ENCODE peak calls at places on chromosome 17, in five cellular contexts. N is fibroblast of gingiva, O is heart left ventricle, S is hepatocyte, B is iPS-NIHi11. M is an unnamed sample.

GRCh38 chr17:58755269-58755576 is 431 bp upstream of the PPM1E start:
- DNase-seq in N (no peak), O (no peak), B (no peak), S (no peak), M (no peak)

GRCh38 chr17:50661795-50662391 is 27.2 kb downstream of the ABCC3 start:
- DNase-seq in N (peak), B (peak), S (peak), O (no peak), M (peak)

GRCh38 chr17:8158267-8159031 is 4.3 kb downstream of the VAMP2 start:
- DNase-seq in B (peak), S (peak), O (peak), N (peak), M (peak)

GRCh38 chr17:80720624-80721577 is 176.3 kb downstream of the RPTOR start:
- DNase-seq in N (peak), B (no peak), S (no peak), O (no peak), M (no peak)

GRCh38 chr17:1635675-1636465 is 7.2 kb upstream of the SLC43A2 start:
- DNase-seq in N (no peak), S (no peak), B (no peak), O (no peak), M (no peak)

GRCh38 chr17:12089809-12090384 is 69.2 kb downstream of the MAP2K4 start:
- DNase-seq in N (peak), B (no peak), O (no peak), S (no peak), M (no peak)

GRCh38 chr17:8611135-8611534 is 19.4 kb downstream of the MYH10 start:
- DNase-seq in B (no peak), N (peak), O (no peak), S (no peak), M (no peak)

GRCh38 chr17:28725166-28725659 is 820 bp downstream of the TLCD1 start:
- DNase-seq in S (peak), O (no peak), B (no peak), N (peak), M (no peak)

GRCh38 chr17:50820651-50821050 is 14.7 kb upstream of the WFIKKN2 start:
- DNase-seq in S (no peak), B (no peak), O (no peak), N (no peak), M (no peak)

GRCh38 chr17:77364941-77365583 is 224.3 kb downstream of the SEC14L1 start:
- DNase-seq in B (no peak), O (no peak), S (no peak), N (no peak), M (no peak)

GRCh38 chr17:77372444-77373297 is 231.9 kb downstream of the SEC14L1 start:
- DNase-seq in S (peak), B (peak), N (peak), O (peak), M (peak)

GRCh38 chr17:4152471-4152870 is 9.5 kb downstream of the CYB5D2 start:
- DNase-seq in O (no peak), B (no peak), N (peak), S (no peak), M (no peak)

GRCh38 chr17:34827008-34827407 is 134.3 kb downstream of the CCT6B start:
- DNase-seq in O (no peak), B (no peak), S (peak), N (no peak), M (no peak)

GRCh38 chr17:29585080-29585751 is 4.2 kb downstream of the GIT1 start:
- DNase-seq in B (no peak), N (no peak), O (peak), S (no peak), M (no peak)

GRCh38 chr17:42288985-42289862 is 926 bp downstream of the STAT5A start:
- DNase-seq in O (peak), B (peak), S (no peak), N (no peak), M (no peak)

GRCh38 chr17:31494259-31495048 is 103.0 kb downstream of the RAB11FIP4 start:
- DNase-seq in S (no peak), N (no peak), O (no peak), B (no peak), M (no peak)

GRCh38 chr17:30780343-30780742 is 44.1 kb downstream of the CRLF3 start:
- DNase-seq in S (no peak), B (no peak), O (no peak), N (no peak), M (no peak)

GRCh38 chr17:38320482-38320881 is 23.3 kb downstream of the GPR179 start:
- DNase-seq in S (peak), N (no peak), O (no peak), B (no peak), M (peak)

GRCh38 chr17:35795007-35795870 is at the start of gene MMP28:
- DNase-seq in N (no peak), S (peak), B (peak), O (peak), M (peak)

GRCh38 chr17:42937712-42938596 is 26.3 kb downstream of the AARSD1 start:
- DNase-seq in N (peak), O (peak), B (peak), S (peak), M (peak)

GRCh38 chr17:8041249-8041928 is 2.5 kb downstream of the ALOX15B start:
- DNase-seq in O (no peak), B (no peak), N (peak), S (peak), M (peak)

GRCh38 chr17:78411241-78411855 is 32.9 kb downstream of the PGS1 start:
- DNase-seq in O (peak), N (no peak), S (peak), B (no peak), M (peak)

GRCh38 chr17:2122641-2123302 is 67.9 kb downstream of the HIC1 start:
- DNase-seq in N (peak), S (peak), B (peak), O (peak), M (peak)

GRCh38 chr17:45440161-45440859 is 7.6 kb upstream of the ARHGAP27 start:
- DNase-seq in B (peak), N (no peak), O (no peak), S (peak), M (peak)

GRCh38 chr17:81527591-81528383 is at the start of gene FSCN2:
- DNase-seq in B (peak), N (no peak), O (no peak), S (no peak), M (peak)

GRCh38 chr17:18948476-18949006 is 3.4 kb upstream of the SLC5A10 start:
- DNase-seq in S (no peak), B (no peak), O (no peak), N (no peak), M (no peak)

GRCh38 chr17:56431736-56432135 is 161.8 kb upstream of the NOG start:
- DNase-seq in B (peak), S (no peak), N (no peak), O (no peak), M (peak)

GRCh38 chr17:8013731-8014557 is 11.5 kb downstream of the GUCY2D start:
- DNase-seq in B (no peak), S (no peak), O (no peak), N (no peak), M (no peak)

GRCh38 chr17:4498461-4499397 is at the start of gene SPNS2:
- DNase-seq in B (peak), O (peak), N (peak), S (peak), M (peak)

GRCh38 chr17:12896386-12896785 is 107.1 kb downstream of the ARHGAP44 start:
- DNase-seq in O (no peak), B (no peak), N (no peak), S (no peak), M (peak)

GRCh38 chr17:64355536-64356303 is 34.9 kb downstream of the PECAM1 start:
- DNase-seq in O (no peak), S (no peak), N (peak), B (no peak), M (no peak)